ENCODE peak calls at places on chromosomes 1 and 21, in four cellular contexts. One of them, this sample, is unnamed.

GRCh38 chr1:245687129-245687635 is 532.4 kb downstream of the KIF26B start:
- DNase-seq in pulmonary artery endothelial cell: no peak
- DNase-seq in neural progenitor cell: no peak
- DNase-seq in effector CD4-positive, alpha-beta T cell: no peak
- DNase-seq in this sample: no peak

GRCh38 chr1:37556712-37557196 is at the start of gene DNALI1:
- DNase-seq in pulmonary artery endothelial cell: peak
- DNase-seq in neural progenitor cell: peak
- DNase-seq in effector CD4-positive, alpha-beta T cell: no peak
- DNase-seq in this sample: peak

GRCh38 chr21:43921979-43922945 is 57.2 kb downstream of the AGPAT3 start:
- DNase-seq in pulmonary artery endothelial cell: no peak
- DNase-seq in effector CD4-positive, alpha-beta T cell: peak
- DNase-seq in neural progenitor cell: no peak
- DNase-seq in this sample: no peak

GRCh38 chr1:61158592-61158991 is 76.2 kb downstream of the NFIA start:
- DNase-seq in pulmonary artery endothelial cell: no peak
- DNase-seq in effector CD4-positive, alpha-beta T cell: no peak
- DNase-seq in neural progenitor cell: no peak
- DNase-seq in this sample: no peak

GRCh38 chr1:109275706-109276345 is 7.1 kb downstream of the PSRC1 start:
- DNase-seq in pulmonary artery endothelial cell: no peak
- DNase-seq in effector CD4-positive, alpha-beta T cell: no peak
- DNase-seq in neural progenitor cell: no peak
- DNase-seq in this sample: no peak

GRCh38 chr1:24920155-24920925 is 9.7 kb downstream of the RUNX3 start:
- DNase-seq in neural progenitor cell: no peak
- DNase-seq in pulmonary artery endothelial cell: no peak
- DNase-seq in effector CD4-positive, alpha-beta T cell: no peak
- DNase-seq in this sample: no peak

GRCh38 chr21:46020581-46020980 is 39.0 kb downstream of the COL6A1 start:
- DNase-seq in effector CD4-positive, alpha-beta T cell: no peak
- DNase-seq in pulmonary artery endothelial cell: no peak
- DNase-seq in neural progenitor cell: no peak
- DNase-seq in this sample: no peak

GRCh38 chr1:38860464-38860816 is 868 bp upstream of the RRAGC start:
- DNase-seq in neural progenitor cell: peak
- DNase-seq in effector CD4-positive, alpha-beta T cell: no peak
- DNase-seq in pulmonary artery endothelial cell: no peak
- DNase-seq in this sample: no peak

GRCh38 chr1:65595724-65596123 is 175.3 kb downstream of the LEPR start:
- DNase-seq in effector CD4-positive, alpha-beta T cell: no peak
- DNase-seq in neural progenitor cell: no peak
- DNase-seq in pulmonary artery endothelial cell: no peak
- DNase-seq in this sample: no peak

GRCh38 chr1:111878096-111878495 is 111.4 kb downstream of the KCND3 start:
- DNase-seq in neural progenitor cell: no peak
- DNase-seq in pulmonary artery endothelial cell: no peak
- DNase-seq in effector CD4-positive, alpha-beta T cell: no peak
- DNase-seq in this sample: no peak

GRCh38 chr21:43805275-43805800 is 16.0 kb downstream of the RRP1 start:
- DNase-seq in pulmonary artery endothelial cell: no peak
- DNase-seq in neural progenitor cell: no peak
- DNase-seq in effector CD4-positive, alpha-beta T cell: no peak
- DNase-seq in this sample: no peak

GRCh38 chr1:6302568-6302967 is 41.7 kb upstream of the GPR153 start:
- DNase-seq in pulmonary artery endothelial cell: no peak
- DNase-seq in neural progenitor cell: no peak
- DNase-seq in effector CD4-positive, alpha-beta T cell: no peak
- DNase-seq in this sample: no peak

This sample was measured in NCI-H774.